ENCODE peak calls at places on chromosomes 4 and X, in six cellular contexts. U is naive thymus-derived CD8-positive, alpha-beta T cell; Y is CD8-positive, alpha-beta memory T cell; Z is NCI-H446 treated with DMSO at 0.1 percent for 48 hours; L is activated CD8-positive, alpha-beta T cell treated with anti-CD3 and anti-CD28 coated beads, Interleukin-2, amount 10 ng/mL, durations not matched to agents 7 days and 5 days; M is ELR. S is an unnamed sample.

GRCh38 chrX:72062890-72063289 is 68.8 kb downstream of the RTL5 start:
- DNase-seq in M (no peak), U (no peak), L (no peak), Z (no peak), Y (no peak), S (no peak)

GRCh38 chrX:36462142-36462541 is 542.6 kb downstream of the CFAP47 start:
- DNase-seq in Y (no peak), U (no peak), L (no peak), Z (no peak), M (no peak), S (no peak)

GRCh38 chr4:185573651-185574199 is 38.4 kb upstream of the PDLIM3 start:
- DNase-seq in Z (no peak), Y (no peak), U (no peak), L (no peak), M (peak; percentile 81), S (no peak)

GRCh38 chr4:72604324-72604723 is 35.3 kb upstream of the ADAMTS3 start:
- DNase-seq in Z (no peak), Y (no peak), L (no peak), U (no peak), M (no peak), S (no peak)

GRCh38 chrX:63746278-63746677 is 38.7 kb downstream of the ARHGEF9 start:
- DNase-seq in U (peak; percentile 28), Z (no peak), L (peak; percentile 76), Y (peak; percentile 19), M (peak; percentile 37), S (no peak)

GRCh38 chrX:53682885-53683555 is 3.5 kb downstream of the HUWE1 start:
- DNase-seq in M (peak; percentile 72), L (peak; percentile 63), U (peak; percentile 37), Y (peak; percentile 18), Z (peak; percentile 32), S (no peak)

GRCh38 chr4:159946983-159947645 is 844.2 kb downstream of the RAPGEF2 start:
- DNase-seq in L (no peak), Z (peak; percentile 36), U (no peak), M (peak; percentile 70), Y (no peak), S (no peak)

GRCh38 chrX:111353810-111354209 is 58.2 kb downstream of the DCX start:
- DNase-seq in Z (peak; percentile 9), Y (no peak), U (no peak), L (no peak), M (no peak), S (no peak)

GRCh38 chrX:150489359-150490015 is 78.9 kb upstream of the MTM1 start:
- DNase-seq in Z (no peak), M (no peak), Y (no peak), U (no peak), L (no peak), S (no peak)

GRCh38 chr4:168183717-168184571 is 91.6 kb downstream of the ANXA10 start:
- DNase-seq in Y (no peak), U (no peak), M (peak; percentile 60), Z (peak; percentile 33), L (no peak), S (no peak)

GRCh38 chr4:7434766-7435150 is at the start of gene PSAPL1:
- DNase-seq in L (no peak), Z (no peak), Y (no peak), U (no peak), M (peak; percentile 68), S (no peak)

GRCh38 chr4:5079581-5079980 is 28.3 kb downstream of the STK32B start:
- DNase-seq in Z (no peak), L (no peak), Y (no peak), M (peak; percentile 5), U (no peak), S (no peak)

GRCh38 chrX:12791253-12792228 is at the start of gene PRPS2:
- DNase-seq in M (peak; percentile 64), Y (peak; percentile 61), L (peak; percentile 81), U (peak; percentile 56), Z (peak; percentile 28), S (peak; percentile 53)

GRCh38 chr4:15779336-15779735 is 1.2 kb downstream of the CD38 start:
- DNase-seq in U (no peak), Z (no peak), L (peak; percentile 37), Y (no peak), M (peak; percentile 65), S (no peak)

GRCh38 chr4:69860007-69860406 is at the start of gene SULT1E1:
- DNase-seq in Y (no peak), U (no peak), L (no peak), M (no peak), Z (no peak), S (no peak)

GRCh38 chr4:2793578-2793919 is 664 bp downstream of the SH3BP2 start:
- DNase-seq in M (peak; percentile 74), Z (no peak), L (no peak), Y (no peak), U (no peak), S (no peak)

GRCh38 chr4:78551420-78552351 is at the start of gene ANXA3:
- DNase-seq in Z (no peak), Y (no peak), L (peak; percentile 44), M (no peak), U (no peak), S (no peak)

GRCh38 chrX:3548743-3549441 is 164.6 kb downstream of the PRKX start:
- DNase-seq in Y (no peak), M (peak; percentile 63), U (no peak), L (no peak), Z (peak; percentile 20), S (no peak)

GRCh38 chr4:174389439-174389838 is 105.7 kb downstream of the CEP44 start:
- DNase-seq in M (no peak), U (no peak), Y (no peak), L (no peak), Z (no peak), S (no peak)

GRCh38 chr4:52548818-52549570 is 110.1 kb downstream of the USP46 start:
- DNase-seq in M (no peak), U (no peak), Z (no peak), L (no peak), Y (no peak), S (no peak)

GRCh38 chrX:70096052-70096451 is 33.8 kb downstream of the OTUD6A start:
- DNase-seq in Z (no peak), L (no peak), M (peak; percentile 37), U (no peak), Y (no peak), S (no peak)

GRCh38 chr4:142741995-142742394 is 104.1 kb downstream of the INPP4B start:
- DNase-seq in M (peak; percentile 27), U (no peak), Z (no peak), L (no peak), Y (no peak), S (no peak)

GRCh38 chrX:72123471-72124185 is 8.1 kb downstream of the RTL5 start:
- DNase-seq in U (no peak), M (no peak), Z (no peak), Y (no peak), L (no peak), S (no peak)

GRCh38 chrX:137746289-137746688 is 180.4 kb downstream of the ZIC3 start:
- DNase-seq in Y (no peak), U (no peak), M (no peak), L (no peak), Z (no peak), S (no peak)

GRCh38 chr4:1534076-1534872 is 128.0 kb upstream of the NKX1-1 start:
- DNase-seq in Y (no peak), M (no peak), U (no peak), Z (no peak), L (no peak), S (no peak)

GRCh38 chrX:120213438-120214265 is 37.0 kb upstream of the ZBTB33 start:
- DNase-seq in M (peak; percentile 62), Y (peak; percentile 24), L (peak; percentile 68), U (peak; percentile 26), Z (no peak), S (peak; percentile 16)

GRCh38 chr4:119498520-119498919 is 130.1 kb downstream of the PDE5A start:
- DNase-seq in L (no peak), U (no peak), Y (no peak), M (no peak), Z (no peak), S (no peak)

GRCh38 chr4:61714387-61714890 is 514.3 kb downstream of the ADGRL3 start:
- DNase-seq in L (no peak), Z (no peak), Y (no peak), M (no peak), U (no peak), S (no peak)

S was measured in activated T-helper 1 cell treated with Interleukin-2 at 50 U/mL for 16 hours.